ENCODE peak calls at places on chromosomes 2 and 18, in seven cellular contexts. X is H9, J is B cell, Y is esophagus squamous epithelium, H is neural progenitor cell, Z is coronary artery, T is GM13976. K is an unnamed sample.
A peak's percentile ranks its signal among the peaks of the same experiment; 100 is the strongest.

GRCh38 chr2:165070089-165070488 is 114.8 kb upstream of the SLC38A11 start:
- DNase-seq in Z (no peak), H (peak; percentile 37), X (peak; percentile 68), J (no peak), Y (no peak), T (no peak), K (no peak)

GRCh38 chr2:205879362-205879761 is 197.1 kb downstream of the NRP2 start:
- DNase-seq in T (no peak), H (peak; percentile 38), Y (no peak), Z (no peak), J (no peak), X (no peak), K (no peak)

GRCh38 chr2:196431957-196432356 is 207.6 kb upstream of the CCDC150 start:
- DNase-seq in Y (no peak), J (no peak), Z (no peak), T (no peak), H (peak; percentile 65), X (peak; percentile 59), K (peak; percentile 32)

GRCh38 chr2:172200495-172201085 is 97.9 kb upstream of the DLX2 start:
- DNase-seq in H (peak; percentile 32), X (no peak), Y (no peak), Z (no peak), J (no peak), T (no peak), K (peak; percentile 14)

GRCh38 chr2:238007924-238008323 is 41.1 kb downstream of the UBE2F start:
- DNase-seq in T (no peak), X (no peak), J (no peak), Z (no peak), Y (no peak), H (no peak), K (no peak)

GRCh38 chr2:185689906-185690539 is 48.6 kb upstream of the FSIP2 start:
- DNase-seq in H (no peak), J (no peak), Y (no peak), Z (no peak), T (no peak), X (no peak), K (no peak)

GRCh38 chr2:50746526-50746925 is 285.4 kb downstream of the NRXN1 start:
- DNase-seq in T (no peak), Y (no peak), X (peak; percentile 44), H (peak; percentile 40), J (no peak), Z (no peak), K (peak; percentile 60)

GRCh38 chr2:42921721-42922120 is 129.3 kb upstream of the HAAO start:
- DNase-seq in J (no peak), Y (no peak), T (no peak), Z (no peak), X (no peak), H (no peak), K (no peak)

GRCh38 chr2:65300772-65301711 is 73.4 kb downstream of the ACTR2 start:
- DNase-seq in X (no peak), Y (no peak), H (peak; percentile 47), T (peak; percentile 80), J (peak; percentile 42), Z (peak; percentile 78), K (no peak)

GRCh38 chr2:61763605-61764034 is 90.2 kb downstream of the FAM161A start:
- DNase-seq in J (no peak), Z (peak; percentile 90), X (no peak), T (peak; percentile 42), Y (no peak), H (peak; percentile 82), K (peak; percentile 73)

GRCh38 chr2:172967036-172967982 is 108.3 kb upstream of the MAP3K20 start:
- DNase-seq in H (no peak), Z (no peak), T (no peak), Y (no peak), X (no peak), J (no peak), K (no peak)

GRCh38 chr2:165067958-165068612 is 112.8 kb upstream of the SLC38A11 start:
- DNase-seq in J (no peak), Y (no peak), Z (no peak), T (no peak), H (peak; percentile 96), X (peak; percentile 93), K (peak; percentile 81)

GRCh38 chr18:58403799-58404455 is 225.0 kb downstream of the ALPK2 start:
- DNase-seq in T (no peak), J (no peak), Z (no peak), X (no peak), H (no peak), Y (no peak), K (no peak)

GRCh38 chr2:162826901-162827300 is 11.7 kb downstream of the KCNH7 start:
- DNase-seq in J (no peak), Y (no peak), X (no peak), T (no peak), H (no peak), Z (no peak), K (no peak)

GRCh38 chr2:84450288-84451227 is 8.5 kb downstream of the SUCLG1 start:
- DNase-seq in X (no peak), Y (no peak), T (no peak), Z (no peak), J (no peak), H (no peak), K (no peak)

GRCh38 chr2:42844366-42844765 is 52.0 kb upstream of the HAAO start:
- DNase-seq in Y (no peak), H (no peak), Z (no peak), J (no peak), T (no peak), X (no peak), K (no peak)

GRCh38 chr2:11073791-11074190 is 81.5 kb upstream of the SLC66A3 start:
- DNase-seq in X (no peak), Z (no peak), H (no peak), J (no peak), T (no peak), Y (no peak), K (no peak)

GRCh38 chr2:240362826-240363717 is 72.4 kb upstream of the GPC1 start:
- DNase-seq in Z (no peak), J (no peak), H (no peak), X (no peak), Y (no peak), T (no peak), K (no peak)

GRCh38 chr18:22563098-22563707 is 145.5 kb upstream of the CTAGE1 start:
- DNase-seq in Y (no peak), Z (no peak), X (no peak), H (peak; percentile 75), J (no peak), T (peak; percentile 57), K (peak; percentile 35)

GRCh38 chr18:24189664-24190346 is 50.9 kb downstream of the CABYR start:
- DNase-seq in J (no peak), T (no peak), H (peak; percentile 49), Y (no peak), Z (no peak), X (no peak), K (no peak)

GRCh38 chr2:52608030-52608429 is 1159.6 kb upstream of the CHAC2 start:
- DNase-seq in Y (no peak), H (no peak), J (no peak), X (no peak), Z (no peak), T (no peak), K (no peak)

GRCh38 chr2:52611757-52612156 is 1155.8 kb upstream of the CHAC2 start:
- DNase-seq in X (no peak), Y (no peak), H (no peak), Z (no peak), J (no peak), T (no peak), K (no peak)

GRCh38 chr2:52613064-52613463 is 1154.5 kb upstream of the CHAC2 start:
- DNase-seq in J (no peak), Y (no peak), X (peak; percentile 36), T (no peak), H (peak; percentile 45), Z (no peak), K (peak; percentile 23)
- TF ChIP-seq CTCF in J (no peak), Y (no peak), X (peak; percentile 72), T (no peak), H (peak; percentile 51), Z (no peak), K (no peak)

GRCh38 chr18:32358075-32358474 is 112.6 kb downstream of the GAREM1 start:
- DNase-seq in T (no peak), Y (no peak), Z (no peak), H (peak; percentile 8), J (no peak), X (peak; percentile 46), K (no peak)
- TF ChIP-seq CTCF in T (no peak), Y (no peak), Z (no peak), H (no peak), J (no peak), X (peak; percentile 41), K (no peak)

GRCh38 chr2:231399853-231400667 is 4.5 kb downstream of the B3GNT7 start:
- DNase-seq in Y (no peak), H (no peak), X (no peak), T (peak; percentile 38), Z (no peak), J (no peak), K (no peak)
- TF ChIP-seq CTCF in Y (no peak), H (no peak), X (no peak), T (no peak), Z (no peak), J (no peak), K (no peak)

DNA sequence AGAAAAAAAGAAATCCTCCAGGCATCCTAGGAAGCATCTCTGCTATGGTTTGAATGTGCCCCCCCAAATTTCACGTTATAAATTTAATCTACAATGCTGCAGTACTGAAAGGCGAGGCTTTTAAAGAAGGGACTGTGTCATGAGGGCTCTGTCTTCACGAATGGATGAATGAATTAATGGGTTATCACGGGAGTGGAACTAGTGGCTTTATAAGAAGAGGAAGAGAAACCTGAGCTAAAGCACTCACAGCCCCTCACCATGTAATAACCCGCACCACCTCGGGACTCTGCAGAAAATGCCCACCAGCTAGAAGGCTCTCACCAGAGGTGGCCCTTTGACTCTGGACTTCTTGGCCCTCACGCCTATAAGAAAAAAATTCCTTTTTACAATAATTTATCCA is 27.6 kb downstream of the RNU4ATAC start:
- DNase-seq in J (peak; percentile 34), T (no peak), Y (no peak), Z (no peak), X (no peak), H (no peak), K (no peak)
- TF ChIP-seq CTCF in J (no peak), T (no peak), Y (no peak), Z (no peak), X (no peak), H (no peak), K (no peak)

K was measured in endothelial cell.